ENCODE peak calls at places on chromosomes 6 and 20, in eight cellular contexts. G, L, I, F, E, D, P and R are unnamed samples.

GRCh38 chr6:44176935-44177509 is 18.4 kb downstream of the CAPN11 start:
- DNase-seq in G (peak; percentile 62), L (no peak), I (no peak), F (no peak), E (no peak), D (no peak), P (no peak), R (no peak)

GRCh38 chr6:147297124-147297523 is 92.9 kb downstream of the STXBP5 start:
- DNase-seq in G (no peak), L (no peak), I (no peak), F (no peak), E (no peak), D (no peak), P (no peak), R (no peak)

GRCh38 chr6:112253842-112254816 is at the start of gene LAMA4:
- DNase-seq in G (peak; percentile 19), L (peak; percentile 38), I (no peak), F (peak; percentile 57), E (no peak), D (peak; percentile 58), P (peak; percentile 44), R (peak; percentile 24)

GRCh38 chr20:11232249-11232648 is 558.5 kb upstream of the JAG1 start:
- DNase-seq in G (no peak), L (no peak), I (no peak), F (no peak), E (no peak), D (no peak), P (no peak), R (no peak)

GRCh38 chr6:166541366-166541765 is 45.1 kb downstream of the RAMACL start:
- DNase-seq in G (no peak), L (no peak), I (no peak), F (peak; percentile 10), E (no peak), D (no peak), P (no peak), R (no peak)

GRCh38 chr6:2550247-2550646 is 200.5 kb downstream of the MYLK4 start:
- DNase-seq in G (no peak), L (no peak), I (no peak), F (no peak), E (no peak), D (no peak), P (no peak), R (no peak)

GRCh38 chr20:46060975-46061374 is 28.8 kb downstream of the NCOA5 start:
- DNase-seq in G (no peak), L (no peak), I (no peak), F (no peak), E (no peak), D (no peak), P (no peak), R (no peak)

GRCh38 chr6:141790921-141791320 is 341.8 kb upstream of the GJE1 start:
- DNase-seq in G (no peak), L (no peak), I (no peak), F (no peak), E (no peak), D (no peak), P (no peak), R (no peak)

GRCh38 chr20:17680128-17680835 is 1.8 kb downstream of the RRBP1 start:
- DNase-seq in G (no peak), L (peak; percentile 7), I (peak; percentile 81), F (peak; percentile 40), E (no peak), D (no peak), P (peak; percentile 68), R (peak; percentile 78)

GRCh38 chr6:56840467-56841371 is 114.2 kb upstream of the BEND6 start:
- DNase-seq in G (no peak), L (no peak), I (no peak), F (peak; percentile 65), E (no peak), D (no peak), P (peak; percentile 86), R (no peak)

GRCh38 chr20:47597090-47597489 is 95.4 kb downstream of the NCOA3 start:
- DNase-seq in G (no peak), L (no peak), I (no peak), F (no peak), E (no peak), D (no peak), P (no peak), R (no peak)

GRCh38 chr6:121247386-121247785 is 86.9 kb downstream of the TBC1D32 start:
- DNase-seq in G (no peak), L (no peak), I (no peak), F (no peak), E (no peak), D (no peak), P (peak; percentile 48), R (no peak)

GRCh38 chr6:161511455-161512159 is 237.7 kb upstream of the AGPAT4 start:
- DNase-seq in G (no peak), L (no peak), I (no peak), F (peak; percentile 24), E (no peak), D (no peak), P (no peak), R (no peak)